ENCODE peak calls at places on chromosomes 12 and 14, in eight cellular contexts. X, Q, L, R, V, H, E and M are unnamed samples.

GRCh38 chr12:47704719-47705118 is 1.1 kb downstream of the RPAP3 start:
- DNase-seq in Q (no peak), L (no peak), X (no peak), E (no peak), H (no peak), V (no peak), R (no peak), M (no peak)

GRCh38 chr12:27801630-27802029 is 21.6 kb upstream of the MANSC4 start:
- DNase-seq in L (no peak), H (no peak), R (no peak), X (no peak), Q (no peak), E (no peak), V (no peak), M (no peak)

GRCh38 chr12:54701940-54702592 is 53.9 kb upstream of the DCD start:
- DNase-seq in H (no peak), Q (peak; percentile 32), L (no peak), X (peak; percentile 45), E (peak; percentile 38), R (peak; percentile 52), V (peak; percentile 75), M (peak; percentile 57)

GRCh38 chr12:70756118-70756517 is 118.9 kb upstream of the PTPRB start:
- DNase-seq in H (no peak), X (no peak), E (peak; percentile 47), L (no peak), R (peak; percentile 74), Q (peak; percentile 12), V (no peak), M (no peak)

GRCh38 chr12:104171785-104172563 is 34.0 kb upstream of the NFYB start:
- DNase-seq in Q (no peak), X (no peak), H (no peak), R (no peak), L (no peak), E (peak; percentile 40), V (peak; percentile 65), M (no peak)

GRCh38 chr12:103495783-103496456 is at the start of gene C12orf42:
- DNase-seq in H (peak; percentile 43), Q (no peak), L (no peak), E (peak; percentile 11), X (peak; percentile 15), V (peak; percentile 72), R (peak; percentile 41), M (peak; percentile 18)

GRCh38 chr12:115910057-115910456 is 367.4 kb downstream of the MED13L start:
- DNase-seq in R (no peak), V (no peak), H (no peak), X (no peak), Q (no peak), L (no peak), E (no peak), M (no peak)

GRCh38 chr12:108634225-108634795 is 616 bp upstream of the SELPLG start:
- DNase-seq in Q (no peak), R (no peak), L (no peak), H (peak; percentile 78), E (no peak), X (no peak), V (no peak), M (peak; percentile 88)

GRCh38 chr12:73424484-73424883 is 1113.2 kb upstream of the ATXN7L3B start:
- DNase-seq in R (no peak), E (no peak), X (no peak), H (no peak), Q (no peak), V (no peak), L (no peak), M (no peak)

GRCh38 chr14:75298187-75298985 is 19.8 kb downstream of the FOS start:
- DNase-seq in X (no peak), V (no peak), L (no peak), R (peak; percentile 33), Q (no peak), H (peak; percentile 89), E (no peak), M (no peak)

GRCh38 chr14:91396959-91397815 is 20.4 kb downstream of the CCDC88C start:
- DNase-seq in X (peak; percentile 77), H (peak; percentile 67), V (peak; percentile 72), Q (no peak), R (no peak), E (no peak), L (no peak), M (peak; percentile 92)

GRCh38 chr14:91395998-91396660 is 21.5 kb downstream of the CCDC88C start:
- DNase-seq in X (no peak), V (peak; percentile 57), L (no peak), R (no peak), H (no peak), E (no peak), Q (no peak), M (no peak)

GRCh38 chr14:91399868-91400640 is 17.6 kb downstream of the CCDC88C start:
- DNase-seq in H (no peak), R (no peak), E (no peak), L (no peak), X (peak; percentile 64), Q (no peak), V (peak; percentile 60), M (no peak)

GRCh38 chr14:91398707-91399106 is 18.9 kb downstream of the CCDC88C start:
- DNase-seq in E (no peak), Q (no peak), V (no peak), L (no peak), X (no peak), R (no peak), H (no peak), M (no peak)

GRCh38 chr14:91398192-91398591 is 19.4 kb downstream of the CCDC88C start:
- DNase-seq in H (no peak), Q (no peak), V (no peak), R (no peak), X (no peak), L (no peak), E (no peak), M (no peak)
- H3K4me3 ChIP-seq in H (no peak overlapping the region), Q (no peak overlapping the region), V (no peak overlapping the region), R (no peak overlapping the region), X (peak overlapping the region; percentile 43), L (no peak overlapping the region), E (no peak overlapping the region), M (peak overlapping the region; percentile 36)

DNA sequence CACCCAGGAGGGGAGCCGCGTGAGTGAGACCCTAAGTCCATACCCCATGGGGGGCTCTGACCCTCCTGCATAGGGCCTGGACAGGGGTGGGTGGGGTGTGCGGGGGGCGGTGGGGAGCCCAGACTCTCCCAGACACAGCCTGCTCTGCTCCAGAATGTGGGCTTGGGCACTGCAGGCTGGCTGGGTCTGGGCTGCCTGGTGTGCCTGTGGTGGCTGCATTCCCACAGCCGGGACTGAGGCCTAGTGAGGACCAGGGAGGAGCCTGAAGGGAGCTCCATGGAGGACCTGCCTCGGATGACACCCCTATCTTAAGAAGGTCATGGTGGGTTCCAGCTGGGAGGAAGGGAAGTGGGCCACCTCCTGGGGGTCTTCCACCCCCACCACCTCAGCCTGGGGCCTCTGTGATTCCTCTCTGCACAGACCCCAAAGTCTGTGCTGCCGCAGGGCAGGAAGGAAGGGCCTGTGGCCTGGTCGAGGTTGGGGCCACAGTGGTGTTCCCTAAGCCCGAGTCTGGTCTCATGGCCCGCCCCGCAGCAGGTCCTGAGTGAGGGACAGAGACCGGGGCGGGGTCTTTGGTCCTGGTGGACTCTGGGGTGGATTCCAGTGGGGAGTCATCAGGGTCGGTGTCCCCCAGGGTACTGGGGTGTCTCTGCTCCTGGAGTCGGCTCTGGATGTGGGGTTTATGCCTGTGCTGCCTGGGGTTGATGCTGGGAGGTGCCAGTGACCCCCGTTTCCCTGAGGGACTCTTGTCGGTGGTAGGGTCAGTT is 392.3 kb downstream of the TMEM121 start:
- DNase-seq in E (no peak), R (no peak), L (peak; percentile 2), H (peak; percentile 35), V (no peak), Q (no peak), X (no peak), M (no peak)
- H3K4me3 ChIP-seq in E (no peak overlapping the region), R (no peak overlapping the region), L (no peak overlapping the region), H (no peak overlapping the region), V (no peak overlapping the region), Q (no peak overlapping the region), X (no peak overlapping the region), M (no peak overlapping the region)

GRCh38 chr14:93231129-93231979 is 24.3 kb downstream of the UBR7 start:
- DNase-seq in Q (peak; percentile 51), H (no peak), R (peak; percentile 66), X (no peak), L (peak; percentile 22), E (no peak), V (no peak), M (no peak)
- H3K4me3 ChIP-seq in Q (peak overlapping the region; percentile 64), H (peak overlapping the region; percentile 41), R (peak overlapping the region; percentile 65), X (peak overlapping the region; percentile 36), L (peak overlapping the region; percentile 63), E (no peak overlapping the region), V (no peak overlapping the region), M (no peak overlapping the region)

GRCh38 chr14:93017341-93017797 is 94.4 kb downstream of the CHGA start:
- DNase-seq in E (no peak), X (no peak), H (no peak), L (peak; percentile 72), R (no peak), V (no peak), Q (no peak), M (no peak)
- H3K4me3 ChIP-seq in E (no peak overlapping the region), X (no peak overlapping the region), H (no peak overlapping the region), L (no peak overlapping the region), R (no peak overlapping the region), V (no peak overlapping the region), Q (no peak overlapping the region), M (no peak overlapping the region)

DNA sequence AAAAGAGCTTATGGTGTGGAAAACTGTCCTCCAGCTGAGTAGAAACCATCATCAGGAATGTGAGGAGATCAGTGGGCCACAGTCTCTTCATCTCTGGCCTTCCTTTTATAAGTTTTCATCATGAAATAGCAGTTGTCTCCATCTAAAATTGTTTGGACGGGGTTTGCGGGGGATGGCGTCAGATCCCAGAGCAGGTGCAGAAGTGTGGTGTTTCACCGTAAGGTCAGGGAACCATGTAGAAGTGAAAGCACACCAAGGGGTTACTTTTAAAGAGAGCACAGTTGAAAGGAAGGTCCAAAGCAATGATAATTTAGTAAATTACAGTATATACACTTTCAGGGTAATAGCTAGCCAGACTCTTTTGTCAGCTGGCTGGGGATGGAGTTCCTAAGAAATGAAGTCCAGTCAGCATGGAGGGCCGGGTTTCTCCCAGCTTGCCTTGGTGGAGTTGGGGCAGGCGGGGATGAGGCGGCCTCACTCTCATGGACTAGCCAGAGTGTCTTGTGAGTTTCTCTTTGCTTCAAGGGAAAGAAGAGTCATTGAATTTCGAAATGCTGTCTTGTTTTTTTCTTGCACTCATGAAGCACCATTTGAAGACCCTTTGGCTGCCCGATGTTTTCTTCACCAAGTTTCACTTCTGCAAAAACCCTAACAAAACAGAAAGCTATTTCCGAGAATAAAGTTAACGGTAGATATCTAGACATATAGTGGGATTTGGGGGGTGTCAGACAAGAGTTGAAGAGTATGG is 100.6 kb downstream of the ETV6 start:
- DNase-seq in R (no peak), Q (no peak), E (no peak), H (peak; percentile 70), V (no peak), X (no peak), L (no peak), M (no peak)
- H3K4me3 ChIP-seq in R (no peak overlapping the region), Q (no peak overlapping the region), E (no peak overlapping the region), H (no peak overlapping the region), V (no peak overlapping the region), X (no peak overlapping the region), L (no peak overlapping the region), M (no peak overlapping the region)

GRCh38 chr12:57841445-57841844 is 5.1 kb downstream of the CTDSP2 start:
- DNase-seq in Q (no peak), H (no peak), R (no peak), E (no peak), V (no peak), L (no peak), X (no peak), M (no peak)
- H3K4me3 ChIP-seq in Q (no peak overlapping the region), H (peak overlapping the region; percentile 100), R (no peak overlapping the region), E (no peak overlapping the region), V (no peak overlapping the region), L (peak overlapping the region; percentile 7), X (no peak overlapping the region), M (no peak overlapping the region)